ENCODE peak calls at places on chromosomes 16 and 17, in ten cellular contexts. G is AG04450, Z is body of pancreas, T is fibroblast of lung, B is left ventricle myocardium inferior, O is retinal pigment epithelial cell, N is cardiac fibroblast, Q is fibroblast of pulmonary artery, K is OCI-LY7, V is IMR-90. X is an unnamed sample.
A peak's percentile ranks its signal among the peaks of the same experiment; 100 is the strongest.

GRCh38 chr17:62650587-62650986 is 23.1 kb downstream of the MRC2 start:
- DNase-seq in Z (no peak), T (no peak), O (no peak), Q (no peak), K (no peak), B (no peak), N (no peak), G (no peak), V (no peak), X (no peak)

GRCh38 chr16:28529124-28529523 is 9.7 kb downstream of the NUPR1 start:
- DNase-seq in Z (no peak), O (no peak), Q (no peak), K (no peak), G (no peak), N (no peak), B (no peak), V (no peak), T (no peak), X (no peak)

GRCh38 chr17:66525338-66525737 is 222.9 kb downstream of the PRKCA start:
- DNase-seq in Q (no peak), T (peak; percentile 26), O (no peak), V (no peak), G (no peak), K (no peak), Z (no peak), B (peak; percentile 25), N (no peak), X (no peak)

GRCh38 chr16:68792465-68793324 is 50.6 kb upstream of the TANGO6 start:
- DNase-seq in T (peak; percentile 66), N (peak; percentile 50), Q (peak; percentile 72), G (no peak), K (no peak), O (peak; percentile 83), Z (peak; percentile 56), B (no peak), V (peak; percentile 61), X (no peak)

GRCh38 chr16:57092786-57093301 is 461 bp downstream of the CPNE2 start:
- DNase-seq in Z (peak; percentile 44), Q (no peak), T (no peak), K (peak; percentile 66), O (no peak), N (peak; percentile 19), B (peak; percentile 47), G (no peak), V (no peak), X (peak; percentile 34)

GRCh38 chr16:65771707-65772106 is 594.8 kb upstream of the CDH5 start:
- DNase-seq in K (no peak), Q (no peak), G (no peak), Z (no peak), T (no peak), B (no peak), N (no peak), V (no peak), O (no peak), X (no peak)

GRCh38 chr17:8056976-8057625 is 18.2 kb downstream of the ALOX15B start:
- DNase-seq in Z (no peak), G (no peak), O (no peak), N (no peak), K (no peak), V (no peak), Q (no peak), T (no peak), B (no peak), X (no peak)

GRCh38 chr17:39820541-39820940 is 43.6 kb downstream of the IKZF3 start:
- DNase-seq in T (no peak), G (no peak), O (no peak), Q (no peak), V (no peak), N (no peak), B (no peak), K (no peak), Z (no peak), X (no peak)

GRCh38 chr17:51703364-51704341 is 443.3 kb downstream of the UTP18 start:
- DNase-seq in O (no peak), G (no peak), Q (peak; percentile 14), N (peak; percentile 49), B (peak; percentile 70), Z (peak; percentile 66), K (no peak), V (no peak), T (no peak), X (peak; percentile 69)

GRCh38 chr16:55641430-55642056 is 14.2 kb upstream of the SLC6A2 start:
- DNase-seq in K (no peak), O (no peak), Z (no peak), V (peak; percentile 51), N (no peak), B (no peak), Q (no peak), T (peak; percentile 33), G (no peak), X (no peak)

GRCh38 chr16:55645986-55646385 is 9.8 kb upstream of the SLC6A2 start:
- DNase-seq in T (no peak), O (no peak), K (no peak), G (no peak), Z (no peak), Q (no peak), N (no peak), B (no peak), V (no peak), X (no peak)

GRCh38 chr16:55642611-55643010 is 13.2 kb upstream of the SLC6A2 start:
- DNase-seq in T (no peak), N (no peak), K (no peak), V (no peak), Q (no peak), B (no peak), Z (no peak), G (no peak), O (no peak), X (no peak)

GRCh38 chr16:55640714-55641327 is 15.0 kb upstream of the SLC6A2 start:
- DNase-seq in N (no peak), K (no peak), G (no peak), T (no peak), O (no peak), V (no peak), Z (no peak), Q (no peak), B (no peak), X (no peak)

DNA sequence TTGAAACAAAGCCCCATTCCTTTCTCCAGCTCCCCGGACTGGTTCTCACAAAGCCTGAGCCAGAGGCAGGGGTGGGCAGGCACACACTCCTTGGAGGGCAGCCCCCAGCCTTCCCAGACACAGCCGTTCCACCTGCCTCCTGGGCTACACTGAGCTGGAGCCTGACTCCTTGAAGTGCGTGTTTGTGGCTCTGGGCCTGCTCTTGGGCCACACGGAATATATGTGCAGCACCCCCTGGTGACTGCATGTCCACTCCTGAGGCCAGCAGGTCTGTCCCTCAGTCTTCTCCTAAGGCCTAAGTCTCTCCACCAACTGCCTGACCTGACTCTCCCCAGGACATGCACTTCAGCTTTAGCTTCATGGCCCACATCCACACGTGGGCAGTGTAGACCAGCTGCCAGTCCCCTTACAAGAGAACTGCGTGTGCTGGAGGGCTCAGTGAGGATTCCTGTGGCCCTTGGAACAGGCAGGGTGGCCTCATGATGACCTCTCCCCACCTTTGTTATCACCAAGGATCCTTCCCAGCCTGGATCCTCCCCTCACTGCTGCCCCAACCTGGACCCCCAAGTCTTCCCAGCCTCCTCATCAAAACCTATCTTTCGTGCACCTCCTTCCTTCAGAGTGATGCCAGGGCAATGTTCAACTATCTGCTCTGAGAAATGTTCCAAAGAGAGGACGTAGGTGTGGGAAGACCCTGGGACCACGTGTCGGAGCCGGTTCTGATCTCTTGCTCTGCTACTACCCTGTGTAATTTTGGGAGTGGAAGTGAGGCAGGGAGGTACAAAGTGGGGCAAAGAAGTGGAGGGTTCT is 12.4 kb upstream of the SLC6A2 start:
- DNase-seq in N (peak; percentile 42), K (no peak), G (no peak), Z (no peak), O (no peak), V (peak; percentile 12), B (no peak), Q (peak; percentile 39), T (peak; percentile 5), X (no peak)
- TF ChIP-seq CTCF in N (peak; percentile 16), K (no peak), G (peak; percentile 28), Z (no peak), O (peak; percentile 7), V (peak; percentile 20), B (peak; percentile 16), Q (peak; percentile 15), T (no peak), X (peak; percentile 17)

GRCh38 chr16:2829501-2830354 is at the start of gene ZG16B:
- DNase-seq in N (no peak), B (no peak), T (no peak), Z (no peak), K (no peak), V (no peak), Q (peak; percentile 18), G (no peak), O (no peak), X (peak; percentile 88)
- H3K4me3 ChIP-seq in N (no peak within 1 kb of the TSS), B (no peak within 1 kb of the TSS), T (no peak within 1 kb of the TSS), Z (no peak within 1 kb of the TSS), K (no peak within 1 kb of the TSS), V (no peak within 1 kb of the TSS), Q (no peak within 1 kb of the TSS), G (no peak within 1 kb of the TSS), O (no peak within 1 kb of the TSS), X (peak within 1 kb of the TSS; percentile 29)

GRCh38 chr17:82917656-82918345 is 78.0 kb upstream of the ZNF750 start:
- DNase-seq in V (peak; percentile 23), N (peak; percentile 57), G (no peak), Z (no peak), T (no peak), Q (peak; percentile 26), O (no peak), K (peak; percentile 66), B (no peak), X (no peak)
- TF ChIP-seq CTCF in V (peak; percentile 36), N (peak; percentile 39), G (peak; percentile 43), Z (no peak), T (peak; percentile 46), Q (peak; percentile 31), O (peak; percentile 50), K (peak; percentile 94), B (peak; percentile 47), X (peak; percentile 35)

GRCh38 chr17:74699236-74699635 is 13.5 kb downstream of the CD300LF start:
- DNase-seq in K (no peak), N (no peak), Q (no peak), Z (no peak), O (no peak), B (no peak), G (no peak), T (no peak), V (no peak), X (no peak)

GRCh38 chr17:74697477-74697876 is 15.2 kb downstream of the CD300LF start:
- DNase-seq in Z (no peak), Q (no peak), O (no peak), B (no peak), T (no peak), V (no peak), G (no peak), K (no peak), N (no peak), X (no peak)

GRCh38 chr17:74698069-74698468 is 14.7 kb downstream of the CD300LF start:
- DNase-seq in G (no peak), T (no peak), Z (no peak), K (no peak), V (no peak), O (no peak), B (no peak), Q (no peak), N (no peak), X (no peak)

GRCh38 chr17:74694081-74694480 is 18.6 kb downstream of the CD300LF start:
- DNase-seq in Z (no peak), B (no peak), Q (no peak), K (no peak), T (no peak), N (no peak), O (no peak), V (no peak), G (no peak), X (no peak)

GRCh38 chr17:74695629-74696028 is 17.1 kb downstream of the CD300LF start:
- DNase-seq in Q (no peak), V (no peak), Z (no peak), T (no peak), N (no peak), B (no peak), K (no peak), O (no peak), G (no peak), X (no peak)
- H3K4me3 ChIP-seq in Q (no peak overlapping the region), V (no peak overlapping the region), Z (no peak overlapping the region), T (no peak overlapping the region), N (no peak overlapping the region), B (no peak overlapping the region), K (no peak overlapping the region), O (no peak overlapping the region), G (no peak overlapping the region), X (no peak overlapping the region)

X was measured in prostate gland.